ENCODE peak calls at places on chromosomes 3 and 15, in eight cellular contexts. I is NCI-H2171 treated with DMSO at 0.1 percent for 48 hours, E is cardiac muscle cell, P is T-helper 1 cell, R is type B pancreatic cell, G is NCI-H460, X is amniotic stem cell, O is occipital lobe. Z is an unnamed sample.

GRCh38 chr15:99502661-99503060 is 63.1 kb upstream of the MEF2A start:
- DNase-seq in G (no peak), R (no peak), X (no peak), E (no peak), P (no peak), I (no peak), O (no peak), Z (no peak)

GRCh38 chr3:157493627-157494550 is 9.3 kb downstream of the VEPH1 start:
- DNase-seq in I (peak), R (no peak), X (no peak), O (no peak), E (peak), P (no peak), G (peak), Z (no peak)

GRCh38 chr15:101146118-101146702 is 105.6 kb downstream of the CHSY1 start:
- DNase-seq in R (no peak), I (no peak), O (no peak), X (no peak), G (no peak), P (no peak), E (no peak), Z (no peak)

GRCh38 chr3:139534992-139535879 is 4.3 kb downstream of the RBP1 start:
- DNase-seq in X (no peak), P (no peak), G (no peak), I (peak), E (peak), R (no peak), O (peak), Z (no peak)

GRCh38 chr3:109729111-109729510 is 391.8 kb upstream of the DPPA4 start:
- DNase-seq in E (peak), R (no peak), P (no peak), X (no peak), I (no peak), O (no peak), G (no peak), Z (no peak)

GRCh38 chr3:106371605-106372292 is 502.9 kb upstream of the CBLB start:
- DNase-seq in O (no peak), R (no peak), E (peak), X (no peak), I (no peak), P (no peak), G (no peak), Z (no peak)

GRCh38 chr3:41053220-41053619 is 146.1 kb upstream of the CTNNB1 start:
- DNase-seq in E (no peak), P (no peak), O (no peak), X (no peak), R (no peak), G (no peak), I (no peak), Z (no peak)

GRCh38 chr3:194925614-194926013 is 239.9 kb downstream of the FAM43A start:
- DNase-seq in R (no peak), O (no peak), P (no peak), G (no peak), I (peak), X (no peak), E (no peak), Z (no peak)

GRCh38 chr15:60967728-60968127 is 261.4 kb downstream of the RORA start:
- DNase-seq in P (no peak), E (no peak), I (no peak), O (no peak), G (no peak), R (no peak), X (no peak), Z (no peak)

GRCh38 chr3:23648326-23648964 is 157.3 kb upstream of the UBE2E1 start:
- DNase-seq in X (no peak), O (no peak), E (peak), R (no peak), P (no peak), I (no peak), G (no peak), Z (no peak)

GRCh38 chr3:183098538-183099025 is 714 bp downstream of the MCCC1 start:
- DNase-seq in X (no peak), O (no peak), I (no peak), E (no peak), G (no peak), R (no peak), P (no peak), Z (no peak)

GRCh38 chr3:55128201-55128870 is 200.5 kb upstream of the LRTM1 start:
- DNase-seq in O (no peak), G (no peak), X (no peak), E (peak), I (peak), R (no peak), P (no peak), Z (no peak)

GRCh38 chr3:58692484-58692883 is 25.9 kb upstream of the FAM3D start:
- DNase-seq in X (no peak), E (no peak), P (no peak), R (no peak), O (no peak), I (no peak), G (no peak), Z (no peak)

GRCh38 chr3:54641226-54642014 is 286.4 kb downstream of the LRTM1 start:
- DNase-seq in O (no peak), R (no peak), I (no peak), G (no peak), P (no peak), X (no peak), E (no peak), Z (no peak)

GRCh38 chr15:51223771-51224229 is 114.6 kb downstream of the CYP19A1 start:
- DNase-seq in E (peak), O (no peak), X (no peak), P (no peak), R (no peak), I (no peak), G (no peak), Z (no peak)

GRCh38 chr15:84791763-84792162 is 25.4 kb upstream of the ALPK3 start:
- DNase-seq in P (no peak), G (no peak), O (no peak), R (no peak), X (no peak), I (no peak), E (peak), Z (no peak)

GRCh38 chr15:57923750-57924149 is 141.8 kb downstream of the ALDH1A2 start:
- DNase-seq in G (no peak), P (no peak), O (no peak), R (no peak), X (no peak), E (peak), I (no peak), Z (no peak)

GRCh38 chr3:12990306-12990705 is 82.9 kb downstream of the IQSEC1 start:
- DNase-seq in I (no peak), P (no peak), R (no peak), O (no peak), X (peak), E (no peak), G (no peak), Z (no peak)

GRCh38 chr3:40843851-40844548 is 319.2 kb downstream of the ZNF621 start:
- DNase-seq in R (no peak), O (no peak), X (no peak), I (no peak), G (no peak), P (no peak), E (peak), Z (no peak)

GRCh38 chr15:83844742-83845141 is 190.8 kb downstream of the ADAMTSL3 start:
- DNase-seq in R (no peak), P (no peak), X (no peak), G (no peak), I (no peak), O (no peak), E (peak), Z (no peak)

GRCh38 chr3:99674086-99674789 is 35.8 kb downstream of the COL8A1 start:
- DNase-seq in O (no peak), X (no peak), R (no peak), G (no peak), E (peak), I (no peak), P (no peak), Z (no peak)

GRCh38 chr3:52218026-52218425 is 7.4 kb downstream of the TLR9 start:
- DNase-seq in O (no peak), X (no peak), R (no peak), P (no peak), I (no peak), E (no peak), G (no peak), Z (no peak)

GRCh38 chr3:3603351-3603750 is 195.9 kb upstream of the LRRN1 start:
- DNase-seq in X (no peak), I (no peak), G (no peak), R (no peak), P (no peak), O (no peak), E (no peak), Z (no peak)

GRCh38 chr3:131388400-131388799 is 6.8 kb downstream of the NUDT16 start:
- DNase-seq in R (no peak), X (no peak), E (peak), O (no peak), G (no peak), I (no peak), P (no peak), Z (no peak)

GRCh38 chr3:8864570-8865350 is 95.3 kb upstream of the OXTR start:
- DNase-seq in G (no peak), P (no peak), I (no peak), X (no peak), O (no peak), E (no peak), R (no peak), Z (no peak)

GRCh38 chr15:61584410-61584809 is 355.3 kb upstream of the RORA start:
- DNase-seq in I (no peak), O (no peak), G (no peak), E (peak), X (no peak), R (no peak), P (no peak), Z (no peak)

GRCh38 chr3:100399341-100400071 is 1.4 kb downstream of the TOMM70 start:
- DNase-seq in E (no peak), G (no peak), P (no peak), I (no peak), R (no peak), X (no peak), O (no peak), Z (no peak)

GRCh38 chr3:49025005-49025792 is 3.3 kb downstream of the NDUFAF3 start:
- DNase-seq in I (no peak), G (no peak), R (no peak), O (no peak), P (no peak), X (no peak), E (no peak), Z (no peak)

GRCh38 chr3:46566040-46566631 is at the start of gene LRRC2:
- DNase-seq in O (peak), X (no peak), E (peak), R (no peak), I (peak), P (peak), G (no peak), Z (peak)

GRCh38 chr3:6971933-6972332 is 111.0 kb downstream of the GRM7 start:
- DNase-seq in G (no peak), O (no peak), X (no peak), E (no peak), R (no peak), P (no peak), I (no peak), Z (no peak)

GRCh38 chr3:171286580-171287249 is 173.5 kb downstream of the TNIK start:
- DNase-seq in R (no peak), P (no peak), G (no peak), O (no peak), I (no peak), E (peak), X (no peak), Z (no peak)

GRCh38 chr3:50318163-50318562 is 4.4 kb downstream of the HYAL2 start:
- DNase-seq in R (no peak), O (no peak), E (no peak), P (no peak), G (no peak), I (no peak), X (no peak), Z (no peak)

GRCh38 chr3:28186748-28187147 is 54.7 kb upstream of the CMC1 start:
- DNase-seq in P (no peak), O (no peak), E (no peak), G (no peak), X (no peak), R (no peak), I (no peak), Z (no peak)

GRCh38 chr3:66038726-66039589 is at the start of gene MAGI1:
- DNase-seq in G (peak), P (no peak), R (peak), I (peak), E (peak), X (peak), O (peak), Z (no peak)

GRCh38 chr15:57306944-57307411 is 69.3 kb upstream of the CGNL1 start:
- DNase-seq in I (no peak), G (no peak), R (no peak), X (no peak), E (no peak), P (no peak), O (no peak), Z (no peak)

GRCh38 chr3:156187146-156187769 is 66.9 kb downstream of the KCNAB1 start:
- DNase-seq in E (peak), O (no peak), P (no peak), X (no peak), G (no peak), I (no peak), R (no peak), Z (no peak)

GRCh38 chr15:92097473-92098178 is 244.1 kb downstream of the SLCO3A1 start:
- DNase-seq in X (peak), E (peak), G (peak), P (peak), O (peak), R (no peak), I (peak), Z (peak)

GRCh38 chr15:45128971-45129639 is 574 bp downstream of the DUOXA1 start:
- DNase-seq in I (no peak), R (no peak), X (no peak), G (no peak), E (no peak), P (no peak), O (no peak), Z (no peak)

GRCh38 chr3:19931180-19931692 is 2.8 kb downstream of the EFHB start:
- DNase-seq in O (peak), E (no peak), G (no peak), X (no peak), P (no peak), I (no peak), R (no peak), Z (no peak)